ENCODE peak calls at places on chromosomes 1 and 21, in seven cellular contexts. V is HAP-1, E is esophagus squamous epithelium, X is hepatocyte, N is adrenal gland, S is spleen, M is neural progenitor cell. K is an unnamed sample.
A peak's percentile ranks its signal among the peaks of the same experiment; 100 is the strongest.

GRCh38 chr1:112396668-112397025 is 633 bp downstream of the CTTNBP2NL start:
- DNase-seq in V (peak; percentile 43), E (no peak), X (peak; percentile 62), N (no peak), S (no peak), M (peak; percentile 65), K (peak; percentile 40)

GRCh38 chr1:36329817-36330216 is 6.4 kb upstream of the EVA1B start:
- DNase-seq in V (no peak), E (no peak), X (no peak), N (no peak), S (no peak), M (no peak), K (no peak)

GRCh38 chr1:15849775-15850449 is 2.4 kb downstream of the SPEN start:
- DNase-seq in V (peak; percentile 92), E (no peak), X (peak; percentile 79), N (peak; percentile 51), S (peak; percentile 78), M (peak; percentile 89), K (peak; percentile 86)

GRCh38 chr1:56070601-56071000 is 508.8 kb downstream of the PLPP3 start:
- DNase-seq in V (no peak), E (no peak), X (no peak), N (no peak), S (no peak), M (no peak), K (no peak)

GRCh38 chr1:115069186-115069585 is 20.1 kb downstream of the TSPAN2 start:
- DNase-seq in V (no peak), E (no peak), X (no peak), N (no peak), S (no peak), M (no peak), K (no peak)

GRCh38 chr1:245855846-245856730 is 651.0 kb downstream of the SMYD3 start:
- DNase-seq in V (no peak), E (no peak), X (no peak), N (no peak), S (no peak), M (no peak), K (no peak)

GRCh38 chr1:231340328-231341013 is 2.4 kb downstream of the SPRTN start:
- DNase-seq in V (no peak), E (no peak), X (no peak), N (no peak), S (no peak), M (no peak), K (no peak)

GRCh38 chr1:57296726-57297252 is 127.1 kb downstream of the DAB1 start:
- DNase-seq in V (no peak), E (no peak), X (no peak), N (no peak), S (no peak), M (no peak), K (no peak)

GRCh38 chr1:199551967-199552565 is 475.4 kb upstream of the NR5A2 start:
- DNase-seq in V (peak; percentile 73), E (no peak), X (peak; percentile 82), N (peak; percentile 49), S (no peak), M (peak; percentile 77), K (peak; percentile 76)

GRCh38 chr21:45768741-45769049 is 125.2 kb downstream of the PCBP3 start:
- DNase-seq in V (no peak), E (no peak), X (no peak), N (no peak), S (no peak), M (peak; percentile 16), K (no peak)

GRCh38 chr1:65812065-65812464 is 19.4 kb downstream of the PDE4B start:
- DNase-seq in V (no peak), E (no peak), X (no peak), N (peak; percentile 55), S (no peak), M (no peak), K (no peak)

GRCh38 chr1:167723707-167724323 is 2.0 kb downstream of the MPZL1 start:
- DNase-seq in V (peak; percentile 17), E (no peak), X (peak; percentile 33), N (no peak), S (no peak), M (no peak), K (no peak)

GRCh38 chr1:225535280-225535679 is 107.4 kb upstream of the LBR start:
- DNase-seq in V (no peak), E (no peak), X (no peak), N (no peak), S (no peak), M (no peak), K (peak; percentile 14)

GRCh38 chr1:231059566-231060193 is 19.6 kb upstream of the FAM89A start:
- DNase-seq in V (no peak), E (no peak), X (no peak), N (no peak), S (no peak), M (no peak), K (no peak)

GRCh38 chr1:8122160-8122476 is 96.0 kb upstream of the ERRFI1 start:
- DNase-seq in V (no peak), E (no peak), X (peak; percentile 51), N (peak; percentile 26), S (no peak), M (no peak), K (no peak)
- H3K4me1 ChIP-seq in V (peaks cover 16% of the 10 kb centered on the region), E (peaks cover 49% of the 10 kb centered on the region), X (peaks cover 48% of the 10 kb centered on the region), N (peaks cover 26% of the 10 kb centered on the region), S (peaks cover 34% of the 10 kb centered on the region), M (peaks cover 16% of the 10 kb centered on the region), K (peaks cover 4% of the 10 kb centered on the region)

DNA sequence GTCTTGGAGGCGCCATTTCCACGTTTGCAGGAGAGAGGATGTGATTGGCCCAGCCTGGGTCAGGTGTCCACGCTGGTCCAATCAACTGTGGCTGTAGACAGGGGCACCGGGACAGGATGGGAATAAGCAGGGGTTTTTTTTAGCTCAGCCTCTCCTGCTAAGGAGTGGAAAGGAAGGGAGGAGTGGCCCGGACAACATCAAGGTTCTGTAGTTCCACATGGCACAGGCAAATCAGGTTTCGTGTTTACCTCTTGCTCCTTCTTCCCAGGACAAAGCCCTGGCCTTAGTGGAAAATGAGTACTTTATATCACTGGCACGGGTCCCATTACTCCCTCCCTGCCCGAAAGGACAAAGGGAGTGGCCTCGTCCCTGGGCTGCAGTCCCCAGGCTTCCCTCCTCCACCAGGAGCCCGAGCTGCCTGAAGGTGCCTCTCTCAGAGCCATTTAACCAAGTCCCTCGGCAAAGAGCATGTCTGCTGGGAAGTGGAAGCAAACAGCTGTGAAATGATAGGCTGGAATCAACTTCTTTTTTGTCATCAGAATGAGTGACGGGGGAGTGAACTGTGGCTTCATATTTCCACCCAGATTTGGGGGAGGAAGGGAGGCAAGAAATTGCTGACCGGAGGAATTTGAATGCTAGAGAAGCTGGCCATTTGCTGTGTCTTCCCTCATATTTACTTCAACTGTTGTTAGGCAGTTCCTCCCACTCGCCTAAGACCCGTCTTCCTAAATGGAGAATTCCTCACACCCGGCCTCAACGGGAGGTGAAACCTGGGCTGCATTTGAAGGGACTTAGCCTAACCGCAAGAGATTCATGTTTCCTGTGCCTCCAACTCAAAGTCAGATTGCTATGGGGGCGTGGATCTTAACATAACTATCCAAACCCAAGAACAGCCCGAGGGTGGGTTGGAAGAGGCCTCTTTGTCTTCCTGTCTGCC is 84.9 kb upstream of the SLC44A3 start:
- DNase-seq in V (peak; percentile 84), E (no peak), X (peak; percentile 44), N (peak; percentile 62), S (no peak), M (no peak), K (no peak)
- H3K4me1 ChIP-seq in V (peaks cover 24% of the 10 kb centered on the region), E (peaks cover 9% of the 10 kb centered on the region), X (peaks cover 25% of the 10 kb centered on the region), N (peaks cover 22% of the 10 kb centered on the region), S (peaks cover 23% of the 10 kb centered on the region), M (no peaks in the 10 kb centered on the region), K (no peaks in the 10 kb centered on the region)

GRCh38 chr1:9590201-9590600 is 1.5 kb downstream of the TMEM201 start:
- DNase-seq in V (no peak), E (no peak), X (no peak), N (no peak), S (peak; percentile 69), M (no peak), K (no peak)
- H3K4me1 ChIP-seq in V (peaks cover 19% of the 10 kb centered on the region), E (peaks cover 61% of the 10 kb centered on the region), X (peaks cover 8% of the 10 kb centered on the region), N (peaks cover 29% of the 10 kb centered on the region), S (peaks cover 71% of the 10 kb centered on the region), M (peaks cover 55% of the 10 kb centered on the region), K (peaks cover 15% of the 10 kb centered on the region)

DNA sequence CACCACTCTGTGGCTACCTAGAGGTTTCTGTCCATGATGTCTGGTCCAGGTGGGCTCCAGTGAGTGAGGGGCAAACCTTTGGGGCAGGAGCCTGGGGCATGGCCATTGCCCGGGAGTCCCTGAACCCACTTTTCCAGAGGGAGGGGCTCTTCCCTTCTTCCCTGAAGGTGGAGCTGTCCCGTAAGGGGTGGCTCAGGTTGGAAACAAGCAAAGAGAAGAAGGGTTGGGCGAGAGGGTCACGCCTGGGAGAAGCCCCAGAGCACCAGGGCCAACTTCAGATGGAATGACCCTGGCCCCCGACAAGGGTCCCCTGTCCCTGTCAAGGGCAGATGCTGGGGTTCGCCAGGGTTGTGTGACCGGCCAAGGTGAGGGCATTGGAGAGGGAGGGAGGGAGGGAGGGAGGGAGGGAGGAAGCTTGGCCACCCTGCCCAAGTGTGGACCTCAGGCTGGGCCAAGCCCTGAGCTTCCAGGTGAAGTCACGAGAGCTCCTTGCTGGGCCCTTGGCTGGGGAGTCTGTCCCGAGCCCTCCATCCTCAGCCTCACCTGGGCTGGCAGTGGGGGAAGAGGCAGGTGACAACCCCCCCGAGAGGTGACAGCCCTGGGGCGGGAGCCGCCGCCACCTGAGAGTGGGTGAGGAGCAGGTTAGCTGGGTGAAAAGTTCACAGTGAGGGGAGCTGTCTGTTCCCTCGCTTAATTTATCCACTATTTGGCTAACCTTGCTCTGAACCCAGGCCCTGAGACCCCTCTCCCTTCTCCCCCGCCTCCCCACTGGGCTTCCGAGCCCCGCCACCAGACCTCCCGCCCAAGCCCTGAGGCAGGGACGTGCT is 69.5 kb downstream of the DHRS3 start:
- DNase-seq in V (no peak), E (no peak), X (no peak), N (no peak), S (no peak), M (no peak), K (no peak)
- H3K4me1 ChIP-seq in V (peaks cover 2% of the 10 kb centered on the region), E (peaks cover 64% of the 10 kb centered on the region), X (peaks cover 13% of the 10 kb centered on the region), N (peaks cover 20% of the 10 kb centered on the region), S (peaks cover 20% of the 10 kb centered on the region), M (peaks cover 24% of the 10 kb centered on the region), K (peaks cover 11% of the 10 kb centered on the region)

DNA sequence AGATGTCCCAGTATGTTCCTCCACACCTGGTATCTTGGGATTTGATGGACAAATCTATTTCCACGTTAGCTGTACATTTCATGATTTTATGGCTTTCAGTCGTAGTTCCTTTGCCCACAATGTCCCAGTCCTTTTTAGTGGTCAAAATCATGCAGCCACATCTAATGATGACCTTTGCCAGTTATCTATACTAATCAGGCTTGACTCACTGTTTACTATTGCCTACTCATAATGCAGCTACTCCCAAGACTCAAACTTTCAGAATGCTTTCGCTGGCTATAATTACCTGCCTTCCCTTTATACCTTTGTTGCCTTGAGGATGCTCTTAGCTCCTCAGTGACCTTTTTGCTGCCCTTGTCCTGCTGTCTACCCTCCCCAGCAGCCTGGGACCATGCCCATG is 6.4 kb downstream of the NOS1AP start:
- DNase-seq in V (no peak), E (no peak), X (no peak), N (no peak), S (no peak), M (no peak), K (no peak)
- H3K4me1 ChIP-seq in V (peaks cover 8% of the 10 kb centered on the region), E (peaks cover 1% of the 10 kb centered on the region), X (peaks cover 7% of the 10 kb centered on the region), N (peaks cover 7% of the 10 kb centered on the region), S (peaks cover 3% of the 10 kb centered on the region), M (peaks cover 47% of the 10 kb centered on the region), K (peaks cover 22% of the 10 kb centered on the region)

GRCh38 chr1:51270751-51271150 is 34.7 kb downstream of the RNF11 start:
- DNase-seq in V (no peak), E (no peak), X (no peak), N (no peak), S (no peak), M (no peak), K (no peak)
- H3K4me1 ChIP-seq in V (peaks cover 17% of the 10 kb centered on the region), E (peaks cover 37% of the 10 kb centered on the region), X (no peaks in the 10 kb centered on the region), N (peaks cover 45% of the 10 kb centered on the region), S (peaks cover 37% of the 10 kb centered on the region), M (no peaks in the 10 kb centered on the region), K (no peaks in the 10 kb centered on the region)